ENCODE peak calls at places on chromosomes 5 and 9, in four cellular contexts. Z is GM12891, Y is GM12878, G is K562. E is an unnamed sample.

GRCh38 chr5:150604010-150604409 is 36.5 kb upstream of the SYNPO start:
- DNase-seq in Z (no peak), Y (no peak), G (no peak), E (no peak)

GRCh38 chr5:153402550-153402949 is 87.9 kb upstream of the GRIA1 start:
- DNase-seq in Z (no peak), Y (no peak), G (no peak), E (no peak)

GRCh38 chr9:18857769-18858168 is 175.2 kb downstream of the SAXO1 start:
- DNase-seq in Z (no peak), Y (no peak), G (no peak), E (no peak)

GRCh38 chr9:126965541-126966428 is 51.2 kb downstream of the RALGPS1 start:
- DNase-seq in Z (peak), Y (no peak), G (no peak), E (no peak)

GRCh38 chr9:79524266-79524665 is 47.5 kb upstream of the TLE4 start:
- DNase-seq in Z (no peak), Y (no peak), G (no peak), E (no peak)

GRCh38 chr5:98314262-98314661 is 459.2 kb upstream of the RGMB start:
- DNase-seq in Z (no peak), Y (no peak), G (no peak), E (no peak)

GRCh38 chr9:134852906-134853654 is 27.5 kb upstream of the FCN2 start:
- DNase-seq in Z (no peak), Y (no peak), G (no peak), E (no peak)

GRCh38 chr9:69325409-69326212 is 596 bp downstream of the ENTREP1 start:
- DNase-seq in Z (no peak), Y (no peak), G (no peak), E (no peak)

GRCh38 chr5:121366515-121366914 is 485.2 kb upstream of the FTMT start:
- DNase-seq in Z (no peak), Y (no peak), G (no peak), E (no peak)

GRCh38 chr5:67160985-67161384 is 35.6 kb downstream of the CD180 start:
- DNase-seq in Z (no peak), Y (no peak), G (no peak), E (no peak)

GRCh38 chr5:14901462-14902051 is 30.0 kb upstream of the ANKH start:
- DNase-seq in Z (no peak), Y (no peak), G (no peak), E (no peak)

GRCh38 chr5:68962632-68963484 is 131.0 kb upstream of the SLC30A5 start:
- DNase-seq in Z (no peak), Y (no peak), G (peak), E (peak)

GRCh38 chr5:79464695-79465332 is 49.1 kb downstream of the HOMER1 start:
- DNase-seq in Z (peak), Y (no peak), G (peak), E (no peak)

GRCh38 chr5:21646469-21646868 is 1206.7 kb downstream of the CDH12 start:
- DNase-seq in Z (no peak), Y (no peak), G (no peak), E (no peak)

GRCh38 chr9:94867842-94868312 is 141.4 kb downstream of the AOPEP start:
- DNase-seq in Z (no peak), Y (no peak), G (no peak), E (no peak)

GRCh38 chr9:22037954-22038690 is 29.0 kb upstream of the CDKN2B start:
- DNase-seq in Z (no peak), Y (no peak), G (no peak), E (peak)

GRCh38 chr5:39178856-39179255 is 40.5 kb downstream of the FYB1 start:
- DNase-seq in Z (no peak), Y (no peak), G (no peak), E (no peak)

GRCh38 chr5:141557681-141558136 is 61.1 kb downstream of the DIAPH1 start:
- DNase-seq in Z (no peak), Y (peak), G (peak), E (peak)

GRCh38 chr9:6356904-6357303 is 28.7 kb downstream of the TPD52L3 start:
- DNase-seq in Z (no peak), Y (no peak), G (no peak), E (peak)

GRCh38 chr5:120734033-120734432 is 269.9 kb downstream of the PRR16 start:
- DNase-seq in Z (no peak), Y (no peak), G (no peak), E (no peak)

GRCh38 chr9:112041536-112042243 is 133.4 kb downstream of the SUSD1 start:
- DNase-seq in Z (no peak), Y (no peak), G (no peak), E (no peak)

GRCh38 chr5:180649297-180650039 is at the start of gene FLT4:
- DNase-seq in Z (no peak), Y (no peak), G (peak), E (no peak)

GRCh38 chr5:138972230-138972629 is 97.1 kb upstream of the LRRTM2 start:
- DNase-seq in Z (no peak), Y (no peak), G (no peak), E (no peak)

GRCh38 chr9:68560131-68560844 is 19.6 kb upstream of the TMEM252 start:
- DNase-seq in Z (no peak), Y (no peak), G (peak), E (peak)

GRCh38 chr5:143524338-143524929 is 120.9 kb upstream of the NR3C1 start:
- DNase-seq in Z (no peak), Y (no peak), G (no peak), E (no peak)

GRCh38 chr9:90810686-90811085 is 9.1 kb downstream of the SYK start:
- DNase-seq in Z (no peak), Y (no peak), G (no peak), E (no peak)

GRCh38 chr5:137096149-137097103 is 402.7 kb downstream of the SPOCK1 start:
- DNase-seq in Z (no peak), Y (no peak), G (no peak), E (no peak)

GRCh38 chr5:95838552-95838951 is 16.0 kb upstream of the GLRX start:
- DNase-seq in Z (no peak), Y (no peak), G (no peak), E (no peak)

GRCh38 chr9:36871606-36872005 is 162.5 kb downstream of the PAX5 start:
- DNase-seq in Z (no peak), Y (no peak), G (no peak), E (no peak)

GRCh38 chr9:14119694-14120514 is 194.0 kb downstream of the NFIB start:
- DNase-seq in Z (no peak), Y (no peak), G (no peak), E (no peak)

GRCh38 chr5:135075621-135076585 is 41.9 kb upstream of the PITX1 start:
- DNase-seq in Z (no peak), Y (no peak), G (no peak), E (no peak)

GRCh38 chr5:103428411-103428871 is 134.1 kb downstream of the NUDT12 start:
- DNase-seq in Z (no peak), Y (no peak), G (no peak), E (no peak)

GRCh38 chr9:107638922-107639321 is 149.4 kb upstream of the KLF4 start:
- DNase-seq in Z (no peak), Y (no peak), G (no peak), E (peak)

GRCh38 chr5:158911693-158912363 is 187.9 kb downstream of the EBF1 start:
- DNase-seq in Z (no peak), Y (no peak), G (no peak), E (no peak)

GRCh38 chr5:160508780-160509361 is 87.2 kb downstream of the PTTG1 start:
- DNase-seq in Z (peak), Y (peak), G (peak), E (peak)

GRCh38 chr9:13503599-13503998 is 224.1 kb upstream of the MPDZ start:
- DNase-seq in Z (no peak), Y (no peak), G (no peak), E (no peak)

GRCh38 chr5:179732918-179733763 is 519 bp downstream of the MAML1 start:
- DNase-seq in Z (peak), Y (no peak), G (no peak), E (peak)

GRCh38 chr9:96408409-96409280 is 9.5 kb downstream of the ZNF367 start:
- DNase-seq in Z (no peak), Y (no peak), G (no peak), E (no peak)

GRCh38 chr9:108760841-108761240 is 94.9 kb downstream of the ACTL7B start:
- DNase-seq in Z (no peak), Y (no peak), G (no peak), E (no peak)

GRCh38 chr9:108759399-108759798 is 96.4 kb downstream of the ACTL7B start:
- DNase-seq in Z (no peak), Y (no peak), G (no peak), E (no peak)

GRCh38 chr9:108755979-108756378 is 99.8 kb downstream of the ACTL7B start:
- DNase-seq in Z (no peak), Y (peak), G (no peak), E (no peak)

GRCh38 chr9:108759835-108760234 is 96.0 kb downstream of the ACTL7B start:
- DNase-seq in Z (no peak), Y (no peak), G (no peak), E (no peak)

GRCh38 chr9:108756746-108757490 is 98.9 kb downstream of the ACTL7B start:
- DNase-seq in Z (no peak), Y (no peak), G (peak), E (no peak)
- TF ChIP-seq SPI1 in Z (no peak), Y (no peak), G (no peak), E (no peak)

GRCh38 chr9:133671371-133671770 is 35.2 kb downstream of the DBH start:
- DNase-seq in Z (no peak), Y (no peak), G (no peak), E (no peak)

GRCh38 chr9:133674091-133674490 is 37.9 kb downstream of the DBH start:
- DNase-seq in Z (no peak), Y (no peak), G (no peak), E (no peak)

GRCh38 chr9:133670466-133670865 is 34.3 kb downstream of the DBH start:
- DNase-seq in Z (no peak), Y (no peak), G (no peak), E (no peak)

GRCh38 chr9:133673260-133673658 is 37.1 kb downstream of the DBH start:
- DNase-seq in Z (no peak), Y (no peak), G (no peak), E (no peak)

DNA sequence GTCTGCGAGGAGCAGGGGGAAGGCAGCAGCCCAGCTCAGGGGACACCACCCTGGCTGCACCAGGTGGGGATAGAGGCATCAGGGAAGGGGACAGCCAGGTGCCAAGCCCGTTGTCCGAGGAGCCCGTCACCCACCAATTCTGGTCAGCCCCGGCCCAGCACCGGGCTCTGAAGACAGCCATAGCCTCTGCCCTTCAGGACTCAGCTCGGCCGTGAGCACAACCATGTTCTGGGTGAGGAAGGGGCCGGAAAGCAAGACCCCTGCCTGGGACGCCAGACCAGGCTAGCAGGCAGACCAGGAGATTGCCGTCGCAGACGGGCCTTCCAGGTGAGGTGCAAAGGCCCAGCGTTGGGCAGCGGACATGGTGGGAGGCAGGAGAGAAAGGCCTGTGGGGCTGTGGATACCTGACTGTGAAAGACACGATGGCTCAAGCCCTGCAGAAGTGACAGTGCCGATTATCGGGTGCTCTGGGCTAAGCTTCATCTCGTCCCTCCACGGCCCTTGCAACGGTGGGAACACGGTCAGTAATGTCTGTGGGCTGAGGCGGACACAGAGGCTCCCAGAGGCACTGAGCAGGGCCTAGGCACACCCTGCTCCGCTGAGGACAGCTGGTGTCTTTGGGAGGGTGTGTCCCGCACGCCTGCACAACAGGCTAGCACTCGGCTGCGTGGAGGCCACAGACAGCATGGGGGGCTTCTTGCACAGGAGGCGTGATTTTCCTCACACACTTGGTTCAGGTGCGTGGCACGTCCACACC is 36.5 kb downstream of the DBH start:
- DNase-seq in Z (no peak), Y (no peak), G (no peak), E (no peak)
- TF ChIP-seq SPI1 in Z (no peak), Y (no peak), G (no peak), E (no peak)

GRCh38 chr5:131109540-131110255 is 55.4 kb downstream of the HINT1 start:
- DNase-seq in Z (peak), Y (peak), G (peak), E (no peak)
- TF ChIP-seq SPI1 in Z (no peak), Y (no peak), G (no peak), E (no peak)

GRCh38 chr5:133950821-133951612 is 17.4 kb downstream of the C5orf15 start:
- DNase-seq in Z (no peak), Y (no peak), G (no peak), E (no peak)
- TF ChIP-seq SPI1 in Z (no peak), Y (no peak), G (no peak), E (no peak)

GRCh38 chr5:40409600-40409999 is 270.1 kb upstream of the PTGER4 start:
- DNase-seq in Z (no peak), Y (no peak), G (no peak), E (peak)

GRCh38 chr5:40406426-40407211 is 273.1 kb upstream of the PTGER4 start:
- DNase-seq in Z (no peak), Y (no peak), G (no peak), E (no peak)

GRCh38 chr5:40404613-40405012 is 275.1 kb upstream of the PTGER4 start:
- DNase-seq in Z (no peak), Y (no peak), G (no peak), E (no peak)

GRCh38 chr5:40405230-40405629 is 274.5 kb upstream of the PTGER4 start:
- DNase-seq in Z (no peak), Y (no peak), G (no peak), E (no peak)

GRCh38 chr5:40405985-40406384 is 273.7 kb upstream of the PTGER4 start:
- DNase-seq in Z (no peak), Y (no peak), G (no peak), E (no peak)
- TF ChIP-seq SPI1 in Z (no peak), Y (no peak), G (no peak), E (no peak)

GRCh38 chr9:35071814-35072460 is 488 bp downstream of the VCP start:
- DNase-seq in Z (peak), Y (no peak), G (peak), E (peak)
- TF ChIP-seq SPI1 in Z (no peak), Y (no peak), G (no peak), E (no peak)

GRCh38 chr5:27876071-27876470 is 837.7 kb upstream of the CDH9 start:
- DNase-seq in Z (no peak), Y (no peak), G (no peak), E (no peak)

DNA sequence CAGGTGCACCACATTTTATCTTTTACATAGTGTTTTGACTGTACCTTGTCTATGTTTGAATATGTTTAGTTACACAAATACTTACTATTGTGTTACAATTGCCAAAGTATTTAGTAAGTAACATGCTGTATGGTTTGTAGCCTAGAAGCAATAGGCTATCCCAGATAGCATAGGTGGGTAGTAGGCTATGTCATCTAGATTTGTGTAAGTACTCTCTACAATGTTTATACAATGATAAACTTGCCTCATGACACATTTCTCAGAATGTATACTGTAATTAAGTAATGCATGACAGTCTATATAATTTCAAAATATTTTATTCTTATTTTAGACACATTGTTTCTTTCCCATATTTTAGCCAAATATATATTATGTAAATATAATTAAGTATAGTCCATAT is 836.8 kb upstream of the CDH9 start:
- DNase-seq in Z (no peak), Y (no peak), G (no peak), E (no peak)
- TF ChIP-seq SPI1 in Z (no peak), Y (no peak), G (no peak), E (no peak)

E was measured in HL-60.